ENCODE peak calls at places on chromosome 17, in nine cellular contexts. O, Z, W, P, M, H, D, U and R are unnamed samples.
A peak's percentile ranks its signal among the peaks of the same experiment; 100 is the strongest.

GRCh38 chr17:27245230-27245696 is 48.7 kb upstream of the WSB1 start:
- DNase-seq in O (peak; percentile 86), Z (peak; percentile 48), W (peak; percentile 97), P (peak; percentile 69), M (peak; percentile 95), H (peak; percentile 73), D (peak; percentile 83), U (peak; percentile 95), R (peak; percentile 48)

GRCh38 chr17:79658811-79659207 is 48.0 kb upstream of the RBFOX3 start:
- DNase-seq in O (no peak), Z (no peak), W (peak; percentile 6), P (peak; percentile 43), M (peak; percentile 70), H (peak; percentile 68), D (no peak), U (no peak), R (peak; percentile 44)

GRCh38 chr17:82370471-82371332 is 863 bp upstream of the UTS2R start:
- DNase-seq in O (no peak), Z (no peak), W (peak; percentile 17), P (no peak), M (no peak), H (no peak), D (peak; percentile 46), U (no peak), R (no peak)

GRCh38 chr17:29533976-29534375 is 32.9 kb downstream of the ABHD15 start:
- DNase-seq in O (no peak), Z (no peak), W (no peak), P (no peak), M (no peak), H (no peak), D (no peak), U (no peak), R (no peak)

GRCh38 chr17:71519285-71519684 is 601.5 kb upstream of the SOX9 start:
- DNase-seq in O (no peak), Z (no peak), W (no peak), P (no peak), M (no peak), H (no peak), D (no peak), U (no peak), R (no peak)

GRCh38 chr17:681738-682137 is 32.9 kb downstream of the VPS53 start:
- DNase-seq in O (no peak), Z (no peak), W (no peak), P (no peak), M (no peak), H (no peak), D (no peak), U (no peak), R (no peak)

GRCh38 chr17:13600475-13601316 is 1.0 kb downstream of the HS3ST3A1 start:
- DNase-seq in O (no peak), Z (no peak), W (peak; percentile 38), P (no peak), M (no peak), H (peak; percentile 39), D (peak; percentile 47), U (no peak), R (no peak)

GRCh38 chr17:83041305-83041704 is 38.1 kb upstream of the METRNL start:
- DNase-seq in O (no peak), Z (no peak), W (peak; percentile 15), P (no peak), M (no peak), H (no peak), D (no peak), U (no peak), R (no peak)

GRCh38 chr17:75707096-75707720 is 14.1 kb upstream of the ITGB4 start:
- DNase-seq in O (peak; percentile 53), Z (no peak), W (peak; percentile 28), P (peak; percentile 94), M (peak; percentile 90), H (no peak), D (no peak), U (peak; percentile 73), R (no peak)

GRCh38 chr17:81418710-81419332 is 23.6 kb downstream of the BAHCC1 start:
- DNase-seq in O (no peak), Z (no peak), W (peak; percentile 53), P (no peak), M (no peak), H (no peak), D (no peak), U (no peak), R (no peak)

GRCh38 chr17:33234930-33235685 is 58.0 kb downstream of the ASIC2 start:
- DNase-seq in O (peak; percentile 54), Z (no peak), W (peak; percentile 95), P (no peak), M (peak; percentile 79), H (no peak), D (no peak), U (peak; percentile 88), R (peak; percentile 27)

GRCh38 chr17:31877911-31878702 is 19.1 kb upstream of the COPRS start:
- DNase-seq in O (no peak), Z (no peak), W (peak; percentile 38), P (no peak), M (no peak), H (no peak), D (no peak), U (peak; percentile 65), R (no peak)

GRCh38 chr17:29180051-29180787 is at the start of gene MYO18A:
- DNase-seq in O (peak; percentile 80), Z (no peak), W (peak; percentile 73), P (no peak), M (peak; percentile 92), H (peak; percentile 89), D (peak; percentile 90), U (peak; percentile 84), R (peak; percentile 64)

GRCh38 chr17:17359271-17359670 is 56.1 kb downstream of the NT5M start:
- DNase-seq in O (no peak), Z (no peak), W (no peak), P (no peak), M (no peak), H (no peak), D (no peak), U (peak; percentile 13), R (no peak)

GRCh38 chr17:34314279-34314678 is 5.0 kb upstream of the CCL8 start:
- DNase-seq in O (no peak), Z (no peak), W (peak; percentile 81), P (no peak), M (no peak), H (no peak), D (no peak), U (peak; percentile 76), R (no peak)

GRCh38 chr17:65261682-65262636 is 124.8 kb downstream of the RGS9 start:
- DNase-seq in O (no peak), Z (no peak), W (no peak), P (no peak), M (no peak), H (no peak), D (no peak), U (no peak), R (no peak)

DNA sequence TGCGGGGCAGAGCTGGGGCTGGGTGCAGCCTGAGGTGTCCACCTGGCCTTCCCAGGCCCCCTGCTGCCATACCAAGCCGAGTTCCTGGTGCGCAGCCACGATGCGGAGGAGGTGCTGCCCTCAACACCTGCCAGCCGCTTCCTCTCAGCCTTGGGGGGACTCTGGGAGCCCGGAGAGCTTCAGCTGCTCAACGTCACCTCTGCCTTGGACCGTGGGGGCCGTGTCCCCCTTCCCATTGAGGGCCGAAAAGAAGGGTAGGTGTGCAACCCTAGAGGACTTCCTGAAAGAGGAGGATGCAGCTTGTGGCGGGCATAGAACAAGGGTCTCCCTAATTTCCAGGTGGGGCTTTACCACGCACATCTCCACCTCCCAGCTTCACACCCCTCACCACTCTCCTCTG is 2.5 kb downstream of the SGCA start:
- DNase-seq in O (no peak), Z (no peak), W (no peak), P (no peak), M (no peak), H (no peak), D (no peak), U (no peak), R (no peak)
- H3K4me3 ChIP-seq in O (peak overlapping the region; percentile 69), Z (no peak overlapping the region), W (no peak overlapping the region), P (no peak overlapping the region), M (no peak overlapping the region), H (no peak overlapping the region), D (no peak overlapping the region), U (peak overlapping the region; percentile 60), R (peak overlapping the region; percentile 28)

DNA sequence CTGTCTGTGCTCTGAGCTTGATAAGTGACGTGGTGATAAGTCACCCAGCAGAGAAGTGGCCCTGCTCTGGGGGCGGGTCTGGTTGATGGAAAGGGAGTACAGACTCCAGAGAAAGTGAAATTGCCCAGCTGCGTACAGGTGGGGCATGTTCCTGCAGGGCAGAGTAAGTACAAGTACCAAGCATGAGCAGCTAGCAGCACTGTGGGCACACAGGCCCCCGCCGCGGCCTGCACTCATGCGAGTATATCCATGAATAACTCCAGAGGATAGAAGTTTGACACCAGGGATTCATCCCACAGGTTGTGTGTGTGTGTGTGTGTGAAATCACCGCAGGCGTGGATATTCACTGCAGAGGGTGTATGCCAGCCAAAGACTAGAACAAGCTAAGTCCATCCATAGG is 13.2 kb downstream of the DNAI2 start:
- DNase-seq in O (no peak), Z (no peak), W (no peak), P (no peak), M (no peak), H (no peak), D (no peak), U (no peak), R (no peak)
- H3K4me1 ChIP-seq in O (peaks cover 16% of the 10 kb centered on the region), Z (peaks cover 4% of the 10 kb centered on the region), W (no peaks in the 10 kb centered on the region), P (peaks cover 5% of the 10 kb centered on the region), M (peaks cover 4% of the 10 kb centered on the region), H (no peaks in the 10 kb centered on the region), D (no peaks in the 10 kb centered on the region), U (no peaks in the 10 kb centered on the region), R (peaks cover 31% of the 10 kb centered on the region)

GRCh38 chr17:47742319-47743181 is 9.5 kb downstream of the TBX21 start:
- DNase-seq in O (no peak), Z (no peak), W (no peak), P (no peak), M (no peak), H (peak; percentile 77), D (no peak), U (no peak), R (peak; percentile 59)
- TF ChIP-seq CTCF in O (peak; percentile 39), Z (no peak), W (no peak), P (peak; percentile 54), M (peak; percentile 26), H (peak; percentile 39), D (no peak), U (no peak), R (peak; percentile 43)

GRCh38 chr17:68734202-68734825 is 133.1 kb upstream of the FAM20A start:
- DNase-seq in O (no peak), Z (no peak), W (no peak), P (no peak), M (no peak), H (no peak), D (no peak), U (no peak), R (no peak)

GRCh38 chr17:68734911-68735310 is 133.7 kb upstream of the FAM20A start:
- DNase-seq in O (no peak), Z (no peak), W (no peak), P (no peak), M (no peak), H (no peak), D (no peak), U (no peak), R (no peak)

GRCh38 chr17:68731465-68731864 is 130.3 kb upstream of the FAM20A start:
- DNase-seq in O (no peak), Z (no peak), W (no peak), P (no peak), M (no peak), H (no peak), D (no peak), U (no peak), R (no peak)

GRCh38 chr17:68732301-68732749 is 131.2 kb upstream of the FAM20A start:
- DNase-seq in O (no peak), Z (no peak), W (no peak), P (no peak), M (no peak), H (no peak), D (no peak), U (no peak), R (no peak)

GRCh38 chr17:68733241-68734176 is 132.3 kb upstream of the FAM20A start:
- DNase-seq in O (no peak), Z (no peak), W (peak; percentile 33), P (no peak), M (no peak), H (peak; percentile 89), D (no peak), U (peak; percentile 69), R (no peak)
- H3K4me3 ChIP-seq in O (peak overlapping the region; percentile 2), Z (no peak overlapping the region), W (no peak overlapping the region), P (no peak overlapping the region), M (no peak overlapping the region), H (no peak overlapping the region), D (no peak overlapping the region), U (no peak overlapping the region), R (no peak overlapping the region)